ENCODE peak calls at places on chromosomes 4 and X, in seven cellular contexts. One of them, this sample, is unnamed.

GRCh38 chrX:11341274-11342256 is 48.4 kb downstream of the AMELX start:
- DNase-seq in colonic mucosa: peak
- DNase-seq in A549: no peak
- DNase-seq in NB4: peak
- DNase-seq in fibroblast of lung: peak
- DNase-seq in choroid plexus epithelial cell: peak
- DNase-seq in bronchial epithelial cell: peak
- DNase-seq in this sample: no peak

GRCh38 chr4:156628858-156629257 is 342.7 kb downstream of the PDGFC start:
- DNase-seq in NB4: no peak
- DNase-seq in fibroblast of lung: no peak
- DNase-seq in colonic mucosa: no peak
- DNase-seq in A549: no peak
- DNase-seq in choroid plexus epithelial cell: no peak
- DNase-seq in bronchial epithelial cell: no peak
- DNase-seq in this sample: no peak

GRCh38 chrX:18617351-18617750 is 54.6 kb downstream of the RS1 start:
- DNase-seq in choroid plexus epithelial cell: peak
- DNase-seq in NB4: no peak
- DNase-seq in A549: peak
- DNase-seq in colonic mucosa: peak
- DNase-seq in fibroblast of lung: peak
- DNase-seq in bronchial epithelial cell: peak
- DNase-seq in this sample: peak

GRCh38 chr4:145840162-145840768 is 98.4 kb downstream of the ZNF827 start:
- DNase-seq in A549: peak
- DNase-seq in bronchial epithelial cell: peak
- DNase-seq in choroid plexus epithelial cell: peak
- DNase-seq in NB4: peak
- DNase-seq in fibroblast of lung: peak
- DNase-seq in colonic mucosa: no peak
- DNase-seq in this sample: no peak

GRCh38 chr4:76585897-76586360 is 150.9 kb downstream of the SHROOM3 start:
- DNase-seq in A549: peak
- DNase-seq in choroid plexus epithelial cell: peak
- DNase-seq in colonic mucosa: peak
- DNase-seq in bronchial epithelial cell: peak
- DNase-seq in NB4: no peak
- DNase-seq in fibroblast of lung: peak
- DNase-seq in this sample: no peak

GRCh38 chrX:95764972-95765451 is 919.6 kb upstream of the DIAPH2 start:
- DNase-seq in colonic mucosa: no peak
- DNase-seq in A549: no peak
- DNase-seq in choroid plexus epithelial cell: peak
- DNase-seq in NB4: peak
- DNase-seq in fibroblast of lung: peak
- DNase-seq in bronchial epithelial cell: peak
- DNase-seq in this sample: no peak

GRCh38 chr4:3302164-3302785 is 9.5 kb downstream of the RGS12 start:
- DNase-seq in A549: no peak
- DNase-seq in fibroblast of lung: peak
- DNase-seq in choroid plexus epithelial cell: no peak
- DNase-seq in colonic mucosa: no peak
- DNase-seq in bronchial epithelial cell: no peak
- DNase-seq in NB4: peak
- DNase-seq in this sample: no peak

GRCh38 chr4:52968696-52969095 is 106.6 kb downstream of the RASL11B start:
- DNase-seq in choroid plexus epithelial cell: no peak
- DNase-seq in A549: no peak
- DNase-seq in colonic mucosa: no peak
- DNase-seq in fibroblast of lung: no peak
- DNase-seq in bronchial epithelial cell: no peak
- DNase-seq in NB4: no peak
- DNase-seq in this sample: no peak

GRCh38 chr4:110085131-110085530 is 113.3 kb downstream of the ELOVL6 start:
- DNase-seq in bronchial epithelial cell: peak
- DNase-seq in fibroblast of lung: peak
- DNase-seq in NB4: peak
- DNase-seq in colonic mucosa: peak
- DNase-seq in A549: no peak
- DNase-seq in choroid plexus epithelial cell: peak
- DNase-seq in this sample: no peak

GRCh38 chr4:183670251-183670650 is 11.2 kb downstream of the TRAPPC11 start:
- DNase-seq in A549: no peak
- DNase-seq in bronchial epithelial cell: no peak
- DNase-seq in choroid plexus epithelial cell: no peak
- DNase-seq in colonic mucosa: no peak
- DNase-seq in fibroblast of lung: peak
- DNase-seq in NB4: no peak
- DNase-seq in this sample: no peak

GRCh38 chr4:152590179-152591031 is 54.5 kb upstream of the FBXW7 start:
- DNase-seq in fibroblast of lung: peak
- DNase-seq in A549: no peak
- DNase-seq in colonic mucosa: no peak
- DNase-seq in choroid plexus epithelial cell: peak
- DNase-seq in NB4: no peak
- DNase-seq in bronchial epithelial cell: peak
- DNase-seq in this sample: peak

GRCh38 chr4:82643994-82644730 is 82.4 kb upstream of the TMEM150C start:
- DNase-seq in A549: peak
- DNase-seq in NB4: no peak
- DNase-seq in bronchial epithelial cell: peak
- DNase-seq in choroid plexus epithelial cell: peak
- DNase-seq in colonic mucosa: no peak
- DNase-seq in fibroblast of lung: peak
- DNase-seq in this sample: peak

GRCh38 chr4:185932491-185932890 is 120.5 kb upstream of the SORBS2 start:
- DNase-seq in choroid plexus epithelial cell: peak
- DNase-seq in fibroblast of lung: peak
- DNase-seq in A549: no peak
- DNase-seq in colonic mucosa: no peak
- DNase-seq in bronchial epithelial cell: no peak
- DNase-seq in NB4: no peak
- DNase-seq in this sample: no peak

GRCh38 chr4:185925910-185926360 is 113.9 kb upstream of the SORBS2 start:
- DNase-seq in A549: no peak
- DNase-seq in choroid plexus epithelial cell: no peak
- DNase-seq in fibroblast of lung: no peak
- DNase-seq in NB4: no peak
- DNase-seq in colonic mucosa: no peak
- DNase-seq in bronchial epithelial cell: no peak
- DNase-seq in this sample: no peak

GRCh38 chr4:185931986-185932385 is 120.0 kb upstream of the SORBS2 start:
- DNase-seq in choroid plexus epithelial cell: peak
- DNase-seq in A549: no peak
- DNase-seq in bronchial epithelial cell: no peak
- DNase-seq in NB4: no peak
- DNase-seq in colonic mucosa: no peak
- DNase-seq in fibroblast of lung: no peak
- DNase-seq in this sample: no peak

GRCh38 chr4:185931375-185931774 is 119.4 kb upstream of the SORBS2 start:
- DNase-seq in A549: no peak
- DNase-seq in NB4: no peak
- DNase-seq in fibroblast of lung: no peak
- DNase-seq in colonic mucosa: no peak
- DNase-seq in bronchial epithelial cell: no peak
- DNase-seq in choroid plexus epithelial cell: no peak
- DNase-seq in this sample: no peak

GRCh38 chr4:185928761-185929455 is 116.9 kb upstream of the SORBS2 start:
- DNase-seq in colonic mucosa: no peak
- DNase-seq in choroid plexus epithelial cell: peak
- DNase-seq in A549: no peak
- DNase-seq in bronchial epithelial cell: no peak
- DNase-seq in NB4: no peak
- DNase-seq in fibroblast of lung: no peak
- DNase-seq in this sample: no peak
- H3K4me3 ChIP-seq in colonic mucosa: no peak
- H3K4me3 ChIP-seq in choroid plexus epithelial cell: no peak
- H3K4me3 ChIP-seq in A549: no peak
- H3K4me3 ChIP-seq in bronchial epithelial cell: no peak
- H3K4me3 ChIP-seq in NB4: no peak
- H3K4me3 ChIP-seq in fibroblast of lung: no peak
- H3K4me3 ChIP-seq in this sample: no peak

GRCh38 chrX:317424-318067 is 1.1 kb downstream of the GTPBP6 start:
- DNase-seq in colonic mucosa: no peak
- DNase-seq in NB4: peak
- DNase-seq in A549: peak
- DNase-seq in fibroblast of lung: no peak
- DNase-seq in bronchial epithelial cell: no peak
- DNase-seq in choroid plexus epithelial cell: no peak
- DNase-seq in this sample: peak

GRCh38 chrX:319579-320125 is 1.1 kb upstream of the GTPBP6 start:
- DNase-seq in colonic mucosa: no peak
- DNase-seq in fibroblast of lung: no peak
- DNase-seq in NB4: no peak
- DNase-seq in A549: no peak
- DNase-seq in choroid plexus epithelial cell: no peak
- DNase-seq in bronchial epithelial cell: no peak
- DNase-seq in this sample: no peak

GRCh38 chrX:320126-320783 is 1.7 kb upstream of the GTPBP6 start:
- DNase-seq in NB4: peak
- DNase-seq in bronchial epithelial cell: no peak
- DNase-seq in fibroblast of lung: peak
- DNase-seq in colonic mucosa: peak
- DNase-seq in choroid plexus epithelial cell: peak
- DNase-seq in A549: no peak
- DNase-seq in this sample: no peak

GRCh38 chrX:318068-318738 is 393 bp downstream of the GTPBP6 start:
- DNase-seq in A549: peak
- DNase-seq in NB4: peak
- DNase-seq in choroid plexus epithelial cell: peak
- DNase-seq in fibroblast of lung: peak
- DNase-seq in colonic mucosa: peak
- DNase-seq in bronchial epithelial cell: peak
- DNase-seq in this sample: peak

GRCh38 chrX:318739-319578 is at the start of gene GTPBP6:
- DNase-seq in choroid plexus epithelial cell: peak
- DNase-seq in NB4: peak
- DNase-seq in bronchial epithelial cell: peak
- DNase-seq in fibroblast of lung: peak
- DNase-seq in A549: peak
- DNase-seq in colonic mucosa: peak
- DNase-seq in this sample: peak
- TF ChIP-seq CTCF in choroid plexus epithelial cell: peak
- TF ChIP-seq CTCF in NB4: no peak
- TF ChIP-seq CTCF in bronchial epithelial cell: peak
- TF ChIP-seq CTCF in fibroblast of lung: peak
- TF ChIP-seq CTCF in A549: no peak
- TF ChIP-seq CTCF in colonic mucosa: no peak
- TF ChIP-seq CTCF in this sample: peak

DNA sequence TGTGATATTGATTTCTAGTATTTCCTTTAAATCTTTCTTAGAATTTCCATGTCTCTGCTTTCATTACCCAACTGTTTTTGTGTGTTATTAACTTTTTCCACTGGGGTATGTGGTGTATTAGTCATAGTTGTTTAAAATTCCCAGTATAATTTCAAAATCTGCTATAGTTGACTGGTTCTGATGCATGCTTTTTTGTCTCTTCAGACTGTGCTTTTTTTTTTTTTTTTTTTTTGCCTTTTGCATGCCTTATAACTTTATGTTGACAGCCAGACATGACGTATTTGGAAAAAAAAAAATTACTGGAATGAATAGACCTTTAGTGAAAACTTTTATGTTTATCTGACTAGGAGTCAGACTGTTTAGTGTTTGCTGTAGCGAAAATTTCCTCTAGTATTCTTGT is 580.4 kb downstream of the ANKRD50 start:
- DNase-seq in colonic mucosa: no peak
- DNase-seq in fibroblast of lung: peak
- DNase-seq in A549: no peak
- DNase-seq in NB4: no peak
- DNase-seq in bronchial epithelial cell: no peak
- DNase-seq in choroid plexus epithelial cell: peak
- DNase-seq in this sample: no peak
- H3K4me3 ChIP-seq in colonic mucosa: no peak
- H3K4me3 ChIP-seq in fibroblast of lung: no peak
- H3K4me3 ChIP-seq in A549: no peak
- H3K4me3 ChIP-seq in NB4: no peak
- H3K4me3 ChIP-seq in bronchial epithelial cell: no peak
- H3K4me3 ChIP-seq in choroid plexus epithelial cell: no peak
- H3K4me3 ChIP-seq in this sample: no peak

GRCh38 chr4:139740531-139741041 is 75.0 kb downstream of the MGST2 start:
- DNase-seq in NB4: peak
- DNase-seq in choroid plexus epithelial cell: peak
- DNase-seq in bronchial epithelial cell: peak
- DNase-seq in fibroblast of lung: peak
- DNase-seq in A549: peak
- DNase-seq in colonic mucosa: peak
- DNase-seq in this sample: peak
- TF ChIP-seq CTCF in NB4: no peak
- TF ChIP-seq CTCF in choroid plexus epithelial cell: peak
- TF ChIP-seq CTCF in bronchial epithelial cell: peak
- TF ChIP-seq CTCF in fibroblast of lung: no peak
- TF ChIP-seq CTCF in A549: peak
- TF ChIP-seq CTCF in colonic mucosa: no peak
- TF ChIP-seq CTCF in this sample: peak